ENCODE peak calls at places on chromosomes 16 and 17, in eight cellular contexts. R is neural progenitor cell; P is colonic mucosa; D is DND-41; H is fibroblast of lung; Z is lower lobe of right lung; S is tibial nerve; Q is CD4-positive, alpha-beta memory T cell. A is an unnamed sample.
A peak's percentile ranks its signal among the peaks of the same experiment; 100 is the strongest.

GRCh38 chr17:62824290-62825135 is 16.4 kb upstream of the MARCHF10 start:
- DNase-seq in R (peak; percentile 65), P (no peak), D (no peak), H (peak; percentile 78), Z (no peak), S (no peak), Q (no peak), A (no peak)

GRCh38 chr16:50697881-50698767 is 4.7 kb downstream of the NOD2 start:
- DNase-seq in R (no peak), P (no peak), D (no peak), H (peak; percentile 36), Z (no peak), S (no peak), Q (peak; percentile 47), A (peak; percentile 57)

GRCh38 chr17:77329741-77330531 is 189.2 kb downstream of the SEC14L1 start:
- DNase-seq in R (no peak), P (peak; percentile 37), D (no peak), H (no peak), Z (peak; percentile 44), S (peak; percentile 11), Q (no peak), A (no peak)

GRCh38 chr16:4613636-4614570 is 785 bp downstream of the UBALD1 start:
- DNase-seq in R (peak; percentile 70), P (no peak), D (peak; percentile 45), H (peak; percentile 32), Z (peak; percentile 71), S (no peak), Q (peak; percentile 16), A (no peak)

GRCh38 chr16:11757671-11758545 is 15.3 kb upstream of the TXNDC11 start:
- DNase-seq in R (no peak), P (peak; percentile 59), D (no peak), H (peak; percentile 71), Z (no peak), S (no peak), Q (no peak), A (no peak)

GRCh38 chr16:46711106-46711769 is 21.8 kb downstream of the ORC6 start:
- DNase-seq in R (no peak), P (no peak), D (no peak), H (no peak), Z (no peak), S (no peak), Q (no peak), A (no peak)

GRCh38 chr17:10735821-10736220 is 6.0 kb upstream of the TMEM220 start:
- DNase-seq in R (no peak), P (no peak), D (no peak), H (no peak), Z (no peak), S (no peak), Q (no peak), A (no peak)

GRCh38 chr17:80832266-80832676 is 159.4 kb upstream of the CHMP6 start:
- DNase-seq in R (peak; percentile 42), P (peak; percentile 38), D (peak; percentile 40), H (peak; percentile 70), Z (no peak), S (no peak), Q (no peak), A (no peak)

GRCh38 chr17:63997341-63998048 is 656 bp upstream of the PRR29 start:
- DNase-seq in R (peak; percentile 1), P (no peak), D (no peak), H (no peak), Z (peak; percentile 39), S (no peak), Q (no peak), A (no peak)

GRCh38 chr16:71956500-71956899 is 43.7 kb downstream of the PKD1L3 start:
- DNase-seq in R (no peak), P (no peak), D (no peak), H (peak; percentile 5), Z (no peak), S (no peak), Q (no peak), A (no peak)

GRCh38 chr17:2418572-2418971 is 17.7 kb upstream of the MNT start:
- DNase-seq in R (no peak), P (no peak), D (no peak), H (peak; percentile 87), Z (no peak), S (no peak), Q (no peak), A (no peak)

GRCh38 chr17:63185420-63185819 is 219.4 kb downstream of the TANC2 start:
- DNase-seq in R (no peak), P (no peak), D (no peak), H (no peak), Z (no peak), S (no peak), Q (no peak), A (no peak)

GRCh38 chr16:90083139-90083538 is 6.0 kb upstream of the PRDM7 start:
- DNase-seq in R (no peak), P (no peak), D (no peak), H (no peak), Z (no peak), S (no peak), Q (no peak), A (no peak)

GRCh38 chr16:12157510-12158093 is 181.1 kb downstream of the SNX29 start:
- DNase-seq in R (no peak), P (no peak), D (no peak), H (no peak), Z (no peak), S (no peak), Q (no peak), A (no peak)

GRCh38 chr17:69561462-69561861 is 147.0 kb downstream of the MAP2K6 start:
- DNase-seq in R (no peak), P (no peak), D (no peak), H (no peak), Z (no peak), S (no peak), Q (no peak), A (no peak)

GRCh38 chr16:85560932-85561247 is 52.2 kb upstream of the GSE1 start:
- DNase-seq in R (no peak), P (no peak), D (no peak), H (no peak), Z (no peak), S (no peak), Q (no peak), A (no peak)

GRCh38 chr16:12293913-12294312 is 317.4 kb downstream of the SNX29 start:
- DNase-seq in R (no peak), P (no peak), D (no peak), H (no peak), Z (no peak), S (no peak), Q (no peak), A (no peak)

GRCh38 chr17:29117440-29117753 is 62.8 kb downstream of the MYO18A start:
- DNase-seq in R (no peak), P (no peak), D (no peak), H (no peak), Z (no peak), S (no peak), Q (no peak), A (no peak)

GRCh38 chr16:15913046-15913698 is 24.8 kb upstream of the CEP20 start:
- DNase-seq in R (no peak), P (no peak), D (no peak), H (no peak), Z (no peak), S (no peak), Q (no peak), A (no peak)

GRCh38 chr17:29170682-29171081 is 9.5 kb downstream of the MYO18A start:
- DNase-seq in R (no peak), P (no peak), D (no peak), H (no peak), Z (no peak), S (no peak), Q (no peak), A (no peak)

GRCh38 chr16:57576429-57576870 is 34.0 kb downstream of the ADGRG5 start:
- DNase-seq in R (peak; percentile 86), P (peak; percentile 80), D (peak; percentile 86), H (peak; percentile 63), Z (peak; percentile 79), S (peak; percentile 78), Q (peak; percentile 70), A (peak; percentile 75)

GRCh38 chr17:69030145-69030544 is 30.6 kb downstream of the ABCA9 start:
- DNase-seq in R (no peak), P (no peak), D (no peak), H (peak; percentile 43), Z (no peak), S (no peak), Q (no peak), A (no peak)

GRCh38 chr16:21083729-21084268 is 66.8 kb downstream of the DNAH3 start:
- DNase-seq in R (peak; percentile 82), P (peak; percentile 71), D (peak; percentile 42), H (peak; percentile 60), Z (peak; percentile 65), S (peak; percentile 59), Q (peak; percentile 26), A (peak; percentile 28)

GRCh38 chr16:73057369-73058210 is 9.7 kb upstream of the ZFHX3 start:
- DNase-seq in R (peak; percentile 75), P (no peak), D (peak; percentile 19), H (no peak), Z (peak; percentile 63), S (no peak), Q (no peak), A (no peak)

GRCh38 chr16:9437115-9437514 is 345.7 kb downstream of the HAPSTR1 start:
- DNase-seq in R (peak; percentile 43), P (no peak), D (no peak), H (no peak), Z (no peak), S (no peak), Q (no peak), A (no peak)

GRCh38 chr16:90020838-90021382 is 1.7 kb upstream of the DBNDD1 start:
- DNase-seq in R (no peak), P (no peak), D (no peak), H (no peak), Z (no peak), S (no peak), Q (no peak), A (no peak)

GRCh38 chr17:79769596-79770520 is 8.1 kb upstream of the CBX2 start:
- DNase-seq in R (no peak), P (no peak), D (no peak), H (no peak), Z (peak; percentile 42), S (no peak), Q (no peak), A (no peak)

GRCh38 chr17:41307647-41308046 is 1.5 kb downstream of the KRTAP16-1 start:
- DNase-seq in R (peak; percentile 17), P (no peak), D (no peak), H (no peak), Z (peak; percentile 70), S (no peak), Q (no peak), A (no peak)
- H3K4me1 ChIP-seq in R (peaks cover 3% of the 10 kb centered on the region), P (no peaks in the 10 kb centered on the region), D (peaks cover 20% of the 10 kb centered on the region), H (no peaks in the 10 kb centered on the region), Z (peaks cover 11% of the 10 kb centered on the region), S (no peaks in the 10 kb centered on the region), Q (peaks cover 59% of the 10 kb centered on the region), A (peaks cover 48% of the 10 kb centered on the region)

GRCh38 chr16:87318158-87318644 is 1.0 kb upstream of the C16orf95 start:
- DNase-seq in R (no peak), P (no peak), D (no peak), H (peak; percentile 32), Z (no peak), S (no peak), Q (no peak), A (no peak)
- H3K27ac ChIP-seq in R (no peak overlapping the region), P (peak overlapping the region; percentile 92), D (peak overlapping the region; percentile 94), H (peak overlapping the region; percentile 85), Z (peak overlapping the region; percentile 96), S (peak overlapping the region; percentile 99), Q (peak overlapping the region; percentile 77), A (peak overlapping the region; percentile 91)

GRCh38 chr16:69072640-69072974 is 32.8 kb upstream of the HAS3 start:
- DNase-seq in R (no peak), P (no peak), D (no peak), H (no peak), Z (no peak), S (no peak), Q (no peak), A (no peak)
- H3K4me1 ChIP-seq in R (peaks cover 22% of the 10 kb centered on the region), P (no peaks in the 10 kb centered on the region), D (peaks cover 31% of the 10 kb centered on the region), H (peaks cover 2% of the 10 kb centered on the region), Z (peaks cover 6% of the 10 kb centered on the region), S (no peaks in the 10 kb centered on the region), Q (no peaks in the 10 kb centered on the region), A (no peaks in the 10 kb centered on the region)

GRCh38 chr17:34990921-34991365 is 10.6 kb downstream of the LIG3 start:
- DNase-seq in R (no peak), P (no peak), D (no peak), H (peak; percentile 48), Z (no peak), S (no peak), Q (no peak), A (no peak)
- H3K27ac ChIP-seq in R (no peak overlapping the region), P (no peak overlapping the region), D (no peak overlapping the region), H (no peak overlapping the region), Z (peak overlapping the region; percentile 49), S (no peak overlapping the region), Q (no peak overlapping the region), A (no peak overlapping the region)